ENCODE peak calls at places on chromosomes 5 and 9, in ten cellular contexts. One of them, this sample, is unnamed.

GRCh38 chr5:146662229-146662628 is 146.2 kb upstream of the GPR151 start:
- DNase-seq in CD4-positive, alpha-beta memory T cell: no peak
- DNase-seq in iPS DF 6.9: no peak
- DNase-seq in heart right ventricle: no peak
- DNase-seq in right lobe of liver: no peak
- DNase-seq in PC-3: peak; percentile 74
- DNase-seq in GM23248: no peak
- DNase-seq in right cardiac atrium: no peak
- DNase-seq in cardiac muscle cell: peak; percentile 24
- DNase-seq in stomach: no peak
- DNase-seq in this sample: peak; percentile 35

GRCh38 chr5:86337667-86338460 is 279.9 kb upstream of the COX7C start:
- DNase-seq in PC-3: no peak
- DNase-seq in iPS DF 6.9: no peak
- DNase-seq in heart right ventricle: no peak
- DNase-seq in GM23248: no peak
- DNase-seq in right lobe of liver: no peak
- DNase-seq in stomach: no peak
- DNase-seq in cardiac muscle cell: no peak
- DNase-seq in right cardiac atrium: no peak
- DNase-seq in CD4-positive, alpha-beta memory T cell: no peak
- DNase-seq in this sample: no peak

GRCh38 chr5:149939572-149939971 is 5.0 kb downstream of the PDE6A start:
- DNase-seq in CD4-positive, alpha-beta memory T cell: no peak
- DNase-seq in right cardiac atrium: no peak
- DNase-seq in cardiac muscle cell: no peak
- DNase-seq in right lobe of liver: no peak
- DNase-seq in iPS DF 6.9: no peak
- DNase-seq in stomach: no peak
- DNase-seq in heart right ventricle: no peak
- DNase-seq in GM23248: peak; percentile 47
- DNase-seq in PC-3: peak; percentile 95
- DNase-seq in this sample: no peak

GRCh38 chr5:176360894-176361436 is 599 bp downstream of the KIAA1191 start:
- DNase-seq in right lobe of liver: peak; percentile 46
- DNase-seq in CD4-positive, alpha-beta memory T cell: peak; percentile 46
- DNase-seq in iPS DF 6.9: no peak
- DNase-seq in PC-3: peak; percentile 10
- DNase-seq in cardiac muscle cell: peak; percentile 14
- DNase-seq in right cardiac atrium: no peak
- DNase-seq in GM23248: peak; percentile 52
- DNase-seq in stomach: no peak
- DNase-seq in heart right ventricle: peak; percentile 28
- DNase-seq in this sample: no peak

GRCh38 chr9:105656131-105656921 is 5.9 kb upstream of the TAL2 start:
- DNase-seq in heart right ventricle: peak; percentile 5
- DNase-seq in iPS DF 6.9: no peak
- DNase-seq in right cardiac atrium: peak; percentile 70
- DNase-seq in cardiac muscle cell: no peak
- DNase-seq in stomach: peak; percentile 38
- DNase-seq in GM23248: peak; percentile 48
- DNase-seq in right lobe of liver: peak; percentile 59
- DNase-seq in CD4-positive, alpha-beta memory T cell: no peak
- DNase-seq in PC-3: no peak
- DNase-seq in this sample: no peak

GRCh38 chr9:16294371-16294770 is 576.1 kb downstream of the BNC2 start:
- DNase-seq in CD4-positive, alpha-beta memory T cell: no peak
- DNase-seq in right cardiac atrium: no peak
- DNase-seq in stomach: no peak
- DNase-seq in PC-3: no peak
- DNase-seq in heart right ventricle: no peak
- DNase-seq in GM23248: peak; percentile 45
- DNase-seq in cardiac muscle cell: peak; percentile 77
- DNase-seq in right lobe of liver: no peak
- DNase-seq in iPS DF 6.9: no peak
- DNase-seq in this sample: no peak

GRCh38 chr5:74622944-74623343 is 17.6 kb downstream of the ENC1 start:
- DNase-seq in CD4-positive, alpha-beta memory T cell: no peak
- DNase-seq in iPS DF 6.9: no peak
- DNase-seq in cardiac muscle cell: no peak
- DNase-seq in right cardiac atrium: no peak
- DNase-seq in right lobe of liver: no peak
- DNase-seq in PC-3: no peak
- DNase-seq in GM23248: no peak
- DNase-seq in heart right ventricle: no peak
- DNase-seq in stomach: no peak
- DNase-seq in this sample: no peak

GRCh38 chr5:110880413-110880812 is 141.6 kb downstream of the SLC25A46 start:
- DNase-seq in cardiac muscle cell: peak; percentile 97
- DNase-seq in CD4-positive, alpha-beta memory T cell: no peak
- DNase-seq in right cardiac atrium: no peak
- DNase-seq in stomach: peak; percentile 64
- DNase-seq in GM23248: peak; percentile 70
- DNase-seq in heart right ventricle: peak; percentile 15
- DNase-seq in iPS DF 6.9: no peak
- DNase-seq in PC-3: peak; percentile 99
- DNase-seq in right lobe of liver: no peak
- DNase-seq in this sample: no peak

GRCh38 chr5:81313686-81314085 is 12.3 kb downstream of the ZCCHC9 start:
- DNase-seq in GM23248: peak; percentile 11
- DNase-seq in iPS DF 6.9: no peak
- DNase-seq in stomach: no peak
- DNase-seq in right lobe of liver: no peak
- DNase-seq in heart right ventricle: no peak
- DNase-seq in PC-3: no peak
- DNase-seq in cardiac muscle cell: no peak
- DNase-seq in CD4-positive, alpha-beta memory T cell: no peak
- DNase-seq in right cardiac atrium: no peak
- DNase-seq in this sample: no peak

GRCh38 chr9:93072383-93072795 is 13.9 kb downstream of the SUSD3 start:
- DNase-seq in GM23248: no peak
- DNase-seq in right lobe of liver: peak; percentile 48
- DNase-seq in CD4-positive, alpha-beta memory T cell: no peak
- DNase-seq in stomach: no peak
- DNase-seq in iPS DF 6.9: no peak
- DNase-seq in right cardiac atrium: peak; percentile 51
- DNase-seq in PC-3: no peak
- DNase-seq in cardiac muscle cell: peak; percentile 71
- DNase-seq in heart right ventricle: no peak
- DNase-seq in this sample: no peak

GRCh38 chr9:72297516-72297915 is 67.5 kb downstream of the ZFAND5 start:
- DNase-seq in stomach: no peak
- DNase-seq in right cardiac atrium: no peak
- DNase-seq in GM23248: no peak
- DNase-seq in cardiac muscle cell: no peak
- DNase-seq in heart right ventricle: no peak
- DNase-seq in right lobe of liver: no peak
- DNase-seq in iPS DF 6.9: no peak
- DNase-seq in PC-3: peak; percentile 11
- DNase-seq in CD4-positive, alpha-beta memory T cell: no peak
- DNase-seq in this sample: no peak

GRCh38 chr9:72294952-72295351 is 70.1 kb downstream of the ZFAND5 start:
- DNase-seq in heart right ventricle: no peak
- DNase-seq in right cardiac atrium: peak; percentile 9
- DNase-seq in GM23248: no peak
- DNase-seq in right lobe of liver: peak; percentile 30
- DNase-seq in PC-3: no peak
- DNase-seq in cardiac muscle cell: peak; percentile 65
- DNase-seq in stomach: peak; percentile 31
- DNase-seq in iPS DF 6.9: no peak
- DNase-seq in CD4-positive, alpha-beta memory T cell: no peak
- DNase-seq in this sample: no peak

GRCh38 chr9:72292184-72292787 is 72.7 kb downstream of the ZFAND5 start:
- DNase-seq in right cardiac atrium: no peak
- DNase-seq in right lobe of liver: no peak
- DNase-seq in GM23248: peak; percentile 69
- DNase-seq in stomach: no peak
- DNase-seq in PC-3: peak; percentile 59
- DNase-seq in CD4-positive, alpha-beta memory T cell: no peak
- DNase-seq in heart right ventricle: no peak
- DNase-seq in cardiac muscle cell: peak; percentile 77
- DNase-seq in iPS DF 6.9: no peak
- DNase-seq in this sample: no peak

GRCh38 chr9:72290311-72290710 is 74.7 kb downstream of the ZFAND5 start:
- DNase-seq in PC-3: no peak
- DNase-seq in cardiac muscle cell: no peak
- DNase-seq in right lobe of liver: no peak
- DNase-seq in CD4-positive, alpha-beta memory T cell: no peak
- DNase-seq in iPS DF 6.9: no peak
- DNase-seq in heart right ventricle: no peak
- DNase-seq in right cardiac atrium: peak; percentile 13
- DNase-seq in stomach: no peak
- DNase-seq in GM23248: no peak
- DNase-seq in this sample: no peak

GRCh38 chr9:72292874-72293607 is 72.0 kb downstream of the ZFAND5 start:
- DNase-seq in right lobe of liver: no peak
- DNase-seq in stomach: peak; percentile 36
- DNase-seq in cardiac muscle cell: peak; percentile 98
- DNase-seq in CD4-positive, alpha-beta memory T cell: no peak
- DNase-seq in right cardiac atrium: no peak
- DNase-seq in PC-3: peak; percentile 48
- DNase-seq in iPS DF 6.9: no peak
- DNase-seq in GM23248: peak; percentile 62
- DNase-seq in heart right ventricle: no peak
- DNase-seq in this sample: no peak
- H3K27ac ChIP-seq in right lobe of liver: peak overlapping the region; percentile 5
- H3K27ac ChIP-seq in stomach: peak overlapping the region; percentile 82
- H3K27ac ChIP-seq in cardiac muscle cell: no peak overlapping the region
- H3K27ac ChIP-seq in CD4-positive, alpha-beta memory T cell: no peak overlapping the region
- H3K27ac ChIP-seq in right cardiac atrium: no peak overlapping the region
- H3K27ac ChIP-seq in PC-3: no peak overlapping the region
- H3K27ac ChIP-seq in iPS DF 6.9: no peak overlapping the region
- H3K27ac ChIP-seq in GM23248: no peak overlapping the region
- H3K27ac ChIP-seq in heart right ventricle: no peak overlapping the region
- H3K27ac ChIP-seq in this sample: no peak overlapping the region

GRCh38 chr9:127508901-127509260 is 57.6 kb downstream of the LRSAM1 start:
- DNase-seq in right lobe of liver: no peak
- DNase-seq in stomach: no peak
- DNase-seq in cardiac muscle cell: no peak
- DNase-seq in heart right ventricle: no peak
- DNase-seq in right cardiac atrium: no peak
- DNase-seq in PC-3: no peak
- DNase-seq in GM23248: no peak
- DNase-seq in CD4-positive, alpha-beta memory T cell: no peak
- DNase-seq in iPS DF 6.9: no peak
- DNase-seq in this sample: no peak
- H3K4me1 ChIP-seq in right lobe of liver: no peaks in the 10 kb centered on the region
- H3K4me1 ChIP-seq in stomach: peaks cover 5% of the 10 kb centered on the region
- H3K4me1 ChIP-seq in cardiac muscle cell: peaks cover 11% of the 10 kb centered on the region
- H3K4me1 ChIP-seq in heart right ventricle: peaks cover 12% of the 10 kb centered on the region
- H3K4me1 ChIP-seq in right cardiac atrium: no peaks in the 10 kb centered on the region
- H3K4me1 ChIP-seq in PC-3: no peaks in the 10 kb centered on the region
- H3K4me1 ChIP-seq in GM23248: no peaks in the 10 kb centered on the region
- H3K4me1 ChIP-seq in CD4-positive, alpha-beta memory T cell: no peaks in the 10 kb centered on the region
- H3K4me1 ChIP-seq in iPS DF 6.9: no peaks in the 10 kb centered on the region
- H3K4me1 ChIP-seq in this sample: no peaks in the 10 kb centered on the region

DNA sequence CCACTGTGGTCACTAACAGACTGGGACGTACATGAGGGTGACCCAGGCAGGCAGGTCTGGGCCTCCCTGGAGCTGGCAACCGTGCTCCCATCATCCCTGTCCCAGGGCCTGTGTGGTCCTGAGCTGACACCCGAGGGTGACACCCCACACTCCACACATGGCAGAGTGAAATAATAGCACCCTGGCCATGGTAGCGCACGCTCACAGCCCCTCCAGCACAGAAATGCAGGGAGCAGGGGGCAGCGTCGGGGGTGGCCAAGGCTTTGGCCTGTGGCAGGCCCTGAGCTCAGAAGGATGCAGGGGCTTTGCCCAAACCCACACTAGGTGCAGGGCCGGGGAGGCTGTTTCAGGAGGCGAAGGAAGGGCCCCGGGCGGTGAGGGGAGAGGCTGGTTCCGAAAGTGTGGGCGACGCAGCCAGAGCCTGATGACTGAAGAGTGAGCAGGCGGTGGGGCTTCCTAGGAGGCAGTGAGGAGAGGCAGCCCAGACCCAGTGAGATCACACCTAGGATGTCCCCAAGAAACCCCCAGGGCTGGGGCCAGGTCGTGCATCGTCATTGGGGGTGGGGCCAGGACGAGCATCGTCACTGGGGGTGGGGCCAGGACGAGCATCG is 12.9 kb downstream of the OR2V2 start:
- DNase-seq in right lobe of liver: no peak
- DNase-seq in stomach: no peak
- DNase-seq in CD4-positive, alpha-beta memory T cell: peak; percentile 96
- DNase-seq in cardiac muscle cell: peak; percentile 54
- DNase-seq in GM23248: peak; percentile 86
- DNase-seq in PC-3: peak; percentile 38
- DNase-seq in right cardiac atrium: peak; percentile 61
- DNase-seq in heart right ventricle: peak; percentile 20
- DNase-seq in iPS DF 6.9: no peak
- DNase-seq in this sample: peak; percentile 81
- H3K27ac ChIP-seq in right lobe of liver: no peak overlapping the region
- H3K27ac ChIP-seq in stomach: peak overlapping the region; percentile 81
- H3K27ac ChIP-seq in CD4-positive, alpha-beta memory T cell: peak overlapping the region; percentile 90
- H3K27ac ChIP-seq in cardiac muscle cell: no peak overlapping the region
- H3K27ac ChIP-seq in GM23248: peak overlapping the region; percentile 87
- H3K27ac ChIP-seq in PC-3: peak overlapping the region; percentile 82
- H3K27ac ChIP-seq in right cardiac atrium: no peak overlapping the region
- H3K27ac ChIP-seq in heart right ventricle: no peak overlapping the region
- H3K27ac ChIP-seq in iPS DF 6.9: no peak overlapping the region
- H3K27ac ChIP-seq in this sample: peak overlapping the region; percentile 96

DNA sequence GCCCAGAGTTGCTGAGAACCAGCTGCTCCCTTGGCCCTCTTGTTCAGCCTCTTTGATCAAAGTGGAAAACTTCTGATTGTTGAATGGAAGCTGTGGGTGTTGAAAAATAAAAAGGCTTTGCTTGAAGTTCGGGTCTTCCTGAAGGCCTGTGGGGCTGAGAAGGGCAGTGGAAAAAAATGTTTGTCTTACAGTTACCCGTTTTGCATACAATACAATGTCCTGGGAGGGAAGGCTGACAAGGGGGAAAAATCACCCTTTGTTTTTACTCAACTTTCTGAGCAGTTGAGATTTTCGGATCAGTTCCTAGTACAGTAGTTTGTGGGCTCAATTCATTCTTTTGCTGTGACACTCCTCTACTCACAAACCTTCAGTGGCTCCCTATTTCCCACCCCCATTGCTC is 2.1 kb upstream of the TNFSF8 start:
- DNase-seq in GM23248: no peak
- DNase-seq in cardiac muscle cell: no peak
- DNase-seq in right lobe of liver: no peak
- DNase-seq in right cardiac atrium: no peak
- DNase-seq in iPS DF 6.9: no peak
- DNase-seq in PC-3: no peak
- DNase-seq in stomach: no peak
- DNase-seq in heart right ventricle: no peak
- DNase-seq in CD4-positive, alpha-beta memory T cell: no peak
- DNase-seq in this sample: no peak
- H3K4me1 ChIP-seq in GM23248: no peaks in the 10 kb centered on the region
- H3K4me1 ChIP-seq in cardiac muscle cell: no peaks in the 10 kb centered on the region
- H3K4me1 ChIP-seq in right lobe of liver: no peaks in the 10 kb centered on the region
- H3K4me1 ChIP-seq in right cardiac atrium: peaks cover 2% of the 10 kb centered on the region
- H3K4me1 ChIP-seq in iPS DF 6.9: no peaks in the 10 kb centered on the region
- H3K4me1 ChIP-seq in PC-3: no peaks in the 10 kb centered on the region
- H3K4me1 ChIP-seq in stomach: no peaks in the 10 kb centered on the region
- H3K4me1 ChIP-seq in heart right ventricle: no peaks in the 10 kb centered on the region
- H3K4me1 ChIP-seq in CD4-positive, alpha-beta memory T cell: peaks cover 20% of the 10 kb centered on the region
- H3K4me1 ChIP-seq in this sample: peaks cover 20% of the 10 kb centered on the region

GRCh38 chr9:107214381-107214780 is 68.7 kb upstream of the RAD23B start:
- DNase-seq in PC-3: no peak
- DNase-seq in CD4-positive, alpha-beta memory T cell: no peak
- DNase-seq in stomach: no peak
- DNase-seq in heart right ventricle: no peak
- DNase-seq in right lobe of liver: no peak
- DNase-seq in cardiac muscle cell: no peak
- DNase-seq in GM23248: no peak
- DNase-seq in right cardiac atrium: no peak
- DNase-seq in iPS DF 6.9: no peak
- DNase-seq in this sample: no peak
- H3K27ac ChIP-seq in PC-3: no peak overlapping the region
- H3K27ac ChIP-seq in CD4-positive, alpha-beta memory T cell: no peak overlapping the region
- H3K27ac ChIP-seq in stomach: no peak overlapping the region
- H3K27ac ChIP-seq in heart right ventricle: no peak overlapping the region
- H3K27ac ChIP-seq in right lobe of liver: no peak overlapping the region
- H3K27ac ChIP-seq in cardiac muscle cell: no peak overlapping the region
- H3K27ac ChIP-seq in GM23248: peak overlapping the region; percentile 64
- H3K27ac ChIP-seq in right cardiac atrium: no peak overlapping the region
- H3K27ac ChIP-seq in iPS DF 6.9: no peak overlapping the region
- H3K27ac ChIP-seq in this sample: no peak overlapping the region